ENCODE peak calls at places on chromosomes 6 and 20, in five cellular contexts. Q is body of pancreas, X is dorsolateral prefrontal cortex, M is mesothelial cell of epicardium, K is RWPE1. H is an unnamed sample.

GRCh38 chr20:35773154-35773751 is 1.4 kb downstream of the PHF20 start:
- DNase-seq in Q (no peak), M (no peak), K (no peak), X (no peak), H (peak; percentile 30)

GRCh38 chr20:38875170-38875993 is 50.8 kb upstream of the FAM83D start:
- DNase-seq in X (peak; percentile 70), M (no peak), K (no peak), Q (no peak), H (peak; percentile 60)

GRCh38 chr6:149046822-149047246 is 270.7 kb upstream of the TAB2 start:
- DNase-seq in X (no peak), K (no peak), M (no peak), Q (no peak), H (no peak)

GRCh38 chr6:62229231-62229630 is 56.8 kb downstream of the KHDRBS2 start:
- DNase-seq in K (no peak), X (no peak), Q (no peak), M (no peak), H (no peak)

GRCh38 chr6:146847426-146847825 is 248.7 kb downstream of the ADGB start:
- DNase-seq in K (no peak), Q (no peak), X (no peak), M (no peak), H (no peak)

GRCh38 chr6:31738048-31738979 is 1.5 kb upstream of the MSH5 start:
- DNase-seq in M (no peak), X (no peak), K (peak; percentile 48), Q (peak; percentile 62), H (no peak)

GRCh38 chr6:149223934-149224333 is 93.6 kb upstream of the TAB2 start:
- DNase-seq in Q (no peak), X (no peak), K (no peak), M (no peak), H (no peak)

GRCh38 chr6:139778688-139779087 is 404.2 kb upstream of the CITED2 start:
- DNase-seq in K (peak; percentile 20), X (no peak), M (no peak), Q (no peak), H (no peak)

GRCh38 chr6:84553527-84553926 is 210.9 kb downstream of the TBX18 start:
- DNase-seq in M (no peak), K (no peak), Q (no peak), X (no peak), H (no peak)

GRCh38 chr6:74001091-74001490 is 305.1 kb downstream of the CD109 start:
- DNase-seq in K (no peak), Q (no peak), X (no peak), M (no peak), H (no peak)

GRCh38 chr6:112144145-112144926 is 56.9 kb downstream of the FAM229B start:
- DNase-seq in X (no peak), K (no peak), M (no peak), Q (no peak), H (no peak)

GRCh38 chr6:157982297-157982579 is 575 bp downstream of the SYNJ2 start:
- DNase-seq in M (peak; percentile 65), X (no peak), Q (peak; percentile 60), K (peak; percentile 47), H (peak; percentile 48)

GRCh38 chr20:59813948-59814834 is 119.2 kb downstream of the SYCP2 start:
- DNase-seq in M (peak; percentile 33), Q (no peak), X (no peak), K (no peak), H (no peak)

GRCh38 chr20:58549231-58549630 is 34.0 kb upstream of the APCDD1L start:
- DNase-seq in M (peak; percentile 2), K (no peak), X (no peak), Q (no peak), H (no peak)

GRCh38 chr6:142783499-142783898 is 161.5 kb downstream of the HIVEP2 start:
- DNase-seq in X (no peak), K (no peak), M (no peak), Q (no peak), H (no peak)

GRCh38 chr6:83461438-83461837 is 30.6 kb upstream of the ME1 start:
- DNase-seq in X (no peak), M (no peak), Q (no peak), K (no peak), H (no peak)

GRCh38 chr6:136920216-136920857 is 1.8 kb upstream of the SLC35D3 start:
- DNase-seq in M (no peak), K (no peak), X (no peak), Q (no peak), H (no peak)

GRCh38 chr6:42118162-42119001 is 24.0 kb downstream of the C6orf132 start:
- DNase-seq in X (no peak), Q (peak; percentile 83), M (no peak), K (peak; percentile 68), H (no peak)

GRCh38 chr6:17458971-17459370 is 65.6 kb downstream of the CAP2 start:
- DNase-seq in Q (no peak), X (no peak), M (no peak), K (no peak), H (no peak)

GRCh38 chr20:58469500-58470129 is 45.6 kb downstream of the APCDD1L start:
- DNase-seq in X (no peak), M (no peak), Q (no peak), K (no peak), H (no peak)

GRCh38 chr20:17992847-17993508 is 24.2 kb downstream of the MGME1 start:
- DNase-seq in K (no peak), X (no peak), M (no peak), Q (no peak), H (no peak)

GRCh38 chr6:13877116-13877515 is 47.6 kb upstream of the RNF182 start:
- DNase-seq in X (no peak), K (no peak), Q (no peak), M (no peak), H (no peak)

DNA sequence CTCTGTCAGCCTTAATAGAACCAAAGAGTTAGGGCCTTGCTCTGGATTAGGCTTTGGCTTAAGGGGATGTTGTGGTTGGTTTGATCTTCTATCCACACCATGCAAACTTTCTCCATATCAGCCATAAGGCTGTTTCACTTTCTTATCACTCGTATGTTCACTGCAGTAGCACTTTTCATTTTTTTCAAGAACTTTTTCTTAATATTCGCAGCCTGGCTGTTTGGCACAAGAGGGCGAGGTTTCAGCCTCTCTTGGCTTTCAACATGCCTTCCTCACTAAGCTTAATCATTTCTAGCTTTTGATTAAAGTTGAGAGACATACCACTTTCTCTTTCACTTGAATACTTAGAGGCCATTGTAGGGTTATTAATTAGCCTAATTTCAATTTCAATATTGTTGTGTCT is 193.1 kb downstream of the NRN1 start:
- DNase-seq in X (no peak), M (no peak), K (no peak), Q (no peak), H (no peak)
- TF ChIP-seq CTCF in X (no peak), M (no peak), K (no peak), Q (no peak), H (no peak)

DNA sequence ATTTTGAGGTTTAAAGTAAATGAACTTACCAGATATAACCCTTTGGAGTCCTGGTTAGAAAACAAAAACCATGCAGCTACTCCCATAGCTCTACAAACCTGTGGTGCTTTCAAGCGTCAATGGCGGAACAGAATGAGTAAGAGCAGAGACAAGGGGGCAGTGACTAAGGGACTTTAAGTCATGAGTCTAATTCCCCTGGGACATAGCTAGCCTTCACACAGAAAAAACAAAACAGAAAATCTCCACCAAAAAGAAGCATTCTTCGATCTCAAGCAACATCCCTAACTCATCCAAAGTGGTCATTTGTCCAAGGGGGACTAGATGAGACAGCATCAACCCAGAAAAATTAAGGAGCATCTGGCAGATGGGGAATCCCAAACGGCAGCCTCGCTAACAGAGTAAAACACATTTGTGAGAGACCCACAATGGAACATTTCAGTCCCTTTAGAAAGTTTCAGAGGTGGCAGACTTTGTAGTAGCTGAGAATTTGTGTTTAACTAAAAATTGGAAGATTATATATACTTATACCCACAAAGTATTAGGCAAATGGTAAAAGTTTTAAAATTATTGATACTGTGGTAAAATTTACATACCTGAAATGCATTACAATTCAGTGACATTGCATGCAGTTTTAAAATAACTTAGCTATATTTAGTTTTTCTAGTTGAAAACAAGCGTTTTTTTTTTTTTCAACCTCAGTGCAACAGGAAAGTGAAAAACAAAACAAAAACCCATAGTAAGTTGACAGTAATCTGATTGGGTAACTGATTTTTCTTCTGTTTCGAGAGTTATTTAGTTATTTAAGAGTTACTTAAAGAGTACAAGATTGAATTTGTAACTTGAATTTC is 67.5 kb downstream of the KCNQ5 start:
- DNase-seq in M (no peak), K (no peak), X (no peak), Q (no peak), H (no peak)
- TF ChIP-seq CTCF in M (no peak), K (no peak), X (no peak), Q (no peak), H (no peak)

DNA sequence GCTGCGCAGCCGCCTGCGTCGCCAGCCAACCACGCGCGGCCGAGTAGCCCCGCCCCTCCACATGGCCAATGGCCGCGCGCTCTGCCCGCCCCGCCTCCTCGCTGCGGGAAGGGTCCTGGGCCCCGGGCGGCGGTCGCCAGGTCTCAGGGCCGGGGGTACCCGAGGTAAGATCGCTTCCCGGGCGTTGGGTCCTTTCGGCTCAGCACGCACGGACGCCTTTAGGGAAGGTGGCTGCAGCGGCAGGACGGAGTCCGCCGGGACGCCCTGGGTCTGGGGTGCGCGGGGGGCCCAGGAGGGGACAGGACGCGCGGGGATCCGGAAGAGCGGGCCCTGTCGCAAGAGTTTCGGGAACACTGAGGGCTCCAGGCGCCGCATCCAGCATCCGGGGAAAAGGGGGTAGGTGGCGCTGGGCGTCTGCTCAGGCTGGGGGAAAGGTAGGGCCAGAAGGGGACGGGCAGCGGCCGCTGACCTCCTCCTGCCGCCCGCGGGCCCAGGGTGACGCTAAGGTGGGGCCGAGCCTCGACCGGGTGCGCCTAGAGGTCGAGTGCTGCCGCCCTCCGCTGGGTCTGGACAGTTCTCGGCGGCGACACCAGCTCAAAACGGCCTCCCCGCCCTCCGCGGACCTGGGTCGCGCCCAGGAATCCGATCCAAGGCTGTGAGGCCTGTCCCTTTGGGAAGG is at the start of gene MAVS:
- DNase-seq in Q (peak; percentile 86), X (peak; percentile 85), K (peak; percentile 89), M (peak; percentile 91), H (peak; percentile 85)
- TF ChIP-seq CTCF in Q (no peak), X (no peak), K (no peak), M (no peak), H (no peak)

GRCh38 chr6:34661379-34661778 is 35.2 kb downstream of the ILRUN start:
- DNase-seq in X (no peak), M (no peak), K (no peak), Q (no peak), H (no peak)

GRCh38 chr6:34657037-34657306 is 39.6 kb downstream of the ILRUN start:
- DNase-seq in M (no peak), X (no peak), K (no peak), Q (no peak), H (no peak)

GRCh38 chr6:34656378-34657036 is 40.1 kb downstream of the ILRUN start:
- DNase-seq in X (no peak), M (no peak), K (no peak), Q (peak; percentile 30), H (no peak)

GRCh38 chr6:34657307-34657978 is 39.1 kb downstream of the ILRUN start:
- DNase-seq in K (peak; percentile 69), X (no peak), M (no peak), Q (peak; percentile 63), H (no peak)

DNA sequence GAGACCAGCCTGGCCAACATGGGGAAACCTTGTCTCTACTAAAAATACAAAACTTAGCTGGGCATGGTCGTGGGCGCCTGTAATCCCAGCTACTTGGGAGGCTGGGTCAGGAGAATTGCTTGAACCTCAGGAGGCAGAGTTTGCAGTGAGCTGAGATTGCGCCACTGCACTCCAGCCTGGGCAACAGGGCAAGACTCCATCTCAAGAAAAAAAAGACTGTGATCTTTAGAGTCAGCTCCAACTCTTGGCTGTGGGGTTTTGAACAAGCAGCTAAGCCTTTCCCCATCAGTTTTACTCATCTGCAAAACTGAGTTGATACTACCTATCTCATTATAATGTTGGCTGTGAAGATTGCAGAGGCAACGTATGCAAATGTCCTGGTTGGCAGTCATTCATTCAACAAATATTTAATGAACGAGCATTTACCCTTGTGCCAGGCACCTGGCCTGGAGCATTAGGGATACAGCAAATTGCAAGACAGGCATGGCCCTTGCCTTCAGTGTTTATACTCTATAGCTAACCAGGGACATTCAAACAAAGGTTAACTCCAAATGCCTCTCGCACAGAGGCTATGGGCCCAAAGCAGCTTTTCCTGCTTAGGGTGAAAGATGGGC is 37.9 kb downstream of the ILRUN start:
- DNase-seq in Q (no peak), M (no peak), K (no peak), X (no peak), H (no peak)
- TF ChIP-seq CTCF in Q (no peak), M (no peak), K (no peak), X (no peak), H (no peak)